ENCODE peak calls at places on chromosomes 11 and 22, in eight cellular contexts. L is brain microvascular endothelial cell, Z is A673, Q is tibial artery, U is IMR-90, C is SK-N-SH, W is lower leg skin, Y is cardiac muscle cell. X is an unnamed sample.

GRCh38 chr11:58061813-58062212 is 31.1 kb downstream of the OR6Q1 start:
- DNase-seq in L (peak), Z (no peak), Q (no peak), U (peak), C (no peak), W (no peak), Y (no peak), X (no peak)

GRCh38 chr11:17979770-17980371 is 33.0 kb downstream of the SERGEF start:
- DNase-seq in L (no peak), Z (peak), Q (no peak), U (peak), C (peak), W (no peak), Y (peak), X (peak)

GRCh38 chr11:57641426-57641825 is 8.3 kb downstream of the YPEL4 start:
- DNase-seq in L (peak), Z (peak), Q (no peak), U (peak), C (peak), W (no peak), Y (peak), X (peak)

GRCh38 chr22:29328566-29329500 is 13.3 kb upstream of the RASL10A start:
- DNase-seq in L (no peak), Z (no peak), Q (no peak), U (peak), C (no peak), W (no peak), Y (no peak), X (no peak)

GRCh38 chr11:28679795-28680194 is 571.6 kb downstream of the METTL15 start:
- DNase-seq in L (peak), Z (no peak), Q (no peak), U (peak), C (no peak), W (no peak), Y (no peak), X (peak)

GRCh38 chr11:4063348-4063747 is 31.3 kb upstream of the RRM1 start:
- DNase-seq in L (no peak), Z (no peak), Q (no peak), U (peak), C (no peak), W (no peak), Y (no peak), X (no peak)

GRCh38 chr22:19353363-19354131 is 62.0 kb upstream of the CLTCL1 start:
- DNase-seq in L (no peak), Z (no peak), Q (no peak), U (no peak), C (no peak), W (peak), Y (no peak), X (no peak)

GRCh38 chr11:66336234-66337102 is at the start of gene RIN1:
- DNase-seq in L (peak), Z (peak), Q (peak), U (peak), C (peak), W (peak), Y (peak), X (peak)

GRCh38 chr11:13152264-13152663 is 125.3 kb upstream of the BMAL1 start:
- DNase-seq in L (no peak), Z (no peak), Q (no peak), U (no peak), C (no peak), W (no peak), Y (no peak), X (no peak)

GRCh38 chr22:17866621-17867020 is 92.4 kb upstream of the BID start:
- DNase-seq in L (no peak), Z (peak), Q (no peak), U (no peak), C (no peak), W (no peak), Y (no peak), X (no peak)

GRCh38 chr11:8631395-8632110 is 37.5 kb upstream of the STK33 start:
- DNase-seq in L (peak), Z (peak), Q (no peak), U (peak), C (no peak), W (no peak), Y (no peak), X (peak)

GRCh38 chr22:31550871-31551370 is 54.6 kb downstream of the SFI1 start:
- DNase-seq in L (no peak), Z (no peak), Q (no peak), U (no peak), C (no peak), W (no peak), Y (no peak), X (no peak)

GRCh38 chr11:67732045-67732787 is 57.8 kb upstream of the ALDH3B2 start:
- DNase-seq in L (no peak), Z (peak), Q (no peak), U (no peak), C (peak), W (peak), Y (peak), X (no peak)
- H3K4me3 ChIP-seq in L (no peak), Z (peak), Q (no peak), U (no peak), C (peak), W (no peak), Y (peak), X (no peak)

DNA sequence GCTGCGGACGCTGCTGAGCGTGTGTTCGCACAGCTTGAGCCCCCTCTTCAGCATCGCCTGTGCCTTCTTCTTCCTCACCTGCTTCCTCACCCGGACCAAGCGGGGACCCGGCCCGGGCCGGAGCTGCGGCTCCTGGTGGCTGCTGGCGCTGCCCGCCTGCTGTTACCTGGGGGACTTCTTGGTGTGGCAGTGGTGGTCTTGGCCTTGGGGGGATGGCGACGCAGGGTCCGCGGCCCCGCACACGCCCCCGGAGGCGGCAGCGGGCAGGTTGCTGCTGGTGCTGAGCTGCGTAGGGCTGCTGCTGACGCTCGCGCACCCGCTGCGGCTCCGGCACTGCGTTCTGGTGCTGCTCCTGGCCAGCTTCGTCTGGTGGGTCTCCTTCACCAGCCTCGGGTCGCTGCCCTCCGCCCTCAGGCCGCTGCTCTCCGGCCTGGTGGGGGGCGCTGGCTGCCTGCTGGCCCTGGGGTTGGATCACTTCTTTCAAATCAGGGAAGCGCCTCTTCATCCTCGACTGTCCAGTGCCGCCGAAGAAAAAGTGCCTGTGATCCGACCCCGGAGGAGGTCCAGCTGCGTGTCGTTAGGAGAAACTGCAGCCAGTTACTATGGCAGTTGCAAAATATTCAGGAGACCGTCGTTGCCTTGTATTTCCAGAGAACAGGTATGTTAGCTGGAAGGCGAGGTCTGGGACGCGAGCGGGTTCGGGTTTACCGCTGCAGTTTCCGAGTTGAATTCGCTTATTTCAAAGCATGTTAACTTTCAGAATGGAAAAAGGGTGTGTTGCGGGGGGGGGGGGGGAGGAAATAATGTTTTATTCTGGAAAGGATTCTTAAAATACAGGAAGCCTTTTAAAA is 1.0 kb downstream of the PDE3B start:
- DNase-seq in L (no peak), Z (peak), Q (peak), U (no peak), C (peak), W (peak), Y (peak), X (peak)
- TF ChIP-seq CTCF in L (no peak), Z (no peak), Q (no peak), U (no peak), C (peak), W (no peak), Y (peak), X (no peak)

GRCh38 chr22:47355776-47356432 is 593.5 kb downstream of the TBC1D22A start:
- DNase-seq in L (no peak), Z (no peak), Q (no peak), U (no peak), C (no peak), W (peak), Y (no peak), X (no peak)

GRCh38 chr22:47357493-47357892 is 595.0 kb downstream of the TBC1D22A start:
- DNase-seq in L (no peak), Z (no peak), Q (no peak), U (no peak), C (no peak), W (peak), Y (no peak), X (no peak)

GRCh38 chr22:47355388-47355725 is 592.9 kb downstream of the TBC1D22A start:
- DNase-seq in L (no peak), Z (no peak), Q (no peak), U (no peak), C (no peak), W (peak), Y (no peak), X (no peak)

GRCh38 chr22:47356433-47357011 is 594.1 kb downstream of the TBC1D22A start:
- DNase-seq in L (no peak), Z (no peak), Q (no peak), U (no peak), C (no peak), W (peak), Y (no peak), X (no peak)

DNA sequence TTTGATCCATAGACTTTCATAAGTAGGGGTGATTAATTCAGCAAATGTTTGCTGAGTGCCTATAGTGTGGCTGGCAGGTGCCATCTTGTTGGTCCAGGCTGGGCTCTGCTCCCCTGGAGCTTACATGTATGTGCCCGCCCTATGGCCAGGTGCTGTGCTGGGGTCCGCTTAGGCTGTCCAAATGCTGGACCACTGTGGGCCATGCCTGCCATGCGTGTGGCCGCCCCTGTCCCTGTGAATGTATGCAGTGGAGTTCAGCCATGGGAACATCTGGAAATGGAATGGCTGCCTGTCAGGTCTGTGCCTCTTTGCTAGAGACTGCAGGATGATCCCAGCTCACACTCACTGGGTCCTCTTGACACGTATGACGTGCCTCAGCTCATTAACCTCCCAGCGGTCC is 594.6 kb downstream of the TBC1D22A start:
- DNase-seq in L (no peak), Z (no peak), Q (no peak), U (no peak), C (no peak), W (peak), Y (no peak), X (no peak)
- H3K4me3 ChIP-seq in L (no peak), Z (no peak), Q (no peak), U (no peak), C (no peak), W (no peak), Y (no peak), X (no peak)

DNA sequence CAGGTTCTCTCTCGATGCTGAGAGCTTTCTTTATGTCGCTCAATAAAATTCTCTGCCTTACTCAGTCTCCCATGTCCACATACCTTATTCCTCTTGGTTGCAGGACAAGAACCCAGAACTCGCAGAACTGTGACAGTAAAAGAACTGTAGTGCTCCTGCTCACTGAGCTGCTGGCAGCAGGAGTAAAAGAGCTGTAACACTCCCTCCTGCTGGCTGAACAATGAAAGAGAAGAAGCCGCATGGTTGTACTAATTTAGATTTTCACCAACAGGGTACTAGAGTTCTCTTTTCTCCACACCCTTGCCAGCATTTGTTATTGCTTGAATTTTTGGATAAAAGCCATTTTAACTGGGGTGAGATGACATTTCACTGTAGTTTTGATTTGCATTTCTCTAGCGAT is 433.2 kb downstream of the GUCY1A2 start:
- DNase-seq in L (peak), Z (peak), Q (no peak), U (peak), C (peak), W (no peak), Y (no peak), X (peak)
- TF ChIP-seq CTCF in L (peak), Z (peak), Q (no peak), U (peak), C (peak), W (no peak), Y (peak), X (peak)

GRCh38 chr11:114308689-114309089 is 12.5 kb downstream of the NNMT start:
- DNase-seq in L (no peak), Z (no peak), Q (peak), U (no peak), C (no peak), W (no peak), Y (no peak), X (peak)
- H3K4me3 ChIP-seq in L (no peak), Z (no peak), Q (peak), U (no peak), C (no peak), W (no peak), Y (no peak), X (no peak)

GRCh38 chr22:42683599-42684283 is 34.5 kb upstream of the CYB5R3 start:
- DNase-seq in L (no peak), Z (no peak), Q (peak), U (no peak), C (peak), W (peak), Y (no peak), X (no peak)

GRCh38 chr22:42688241-42688913 is 32.3 kb downstream of the A4GALT start:
- DNase-seq in L (peak), Z (peak), Q (peak), U (peak), C (peak), W (peak), Y (peak), X (peak)

GRCh38 chr22:42686756-42687491 is 33.7 kb downstream of the A4GALT start:
- DNase-seq in L (no peak), Z (no peak), Q (no peak), U (no peak), C (no peak), W (no peak), Y (no peak), X (no peak)

GRCh38 chr22:42684462-42685195 is 35.4 kb upstream of the CYB5R3 start:
- DNase-seq in L (peak), Z (no peak), Q (peak), U (no peak), C (no peak), W (no peak), Y (no peak), X (peak)

DNA sequence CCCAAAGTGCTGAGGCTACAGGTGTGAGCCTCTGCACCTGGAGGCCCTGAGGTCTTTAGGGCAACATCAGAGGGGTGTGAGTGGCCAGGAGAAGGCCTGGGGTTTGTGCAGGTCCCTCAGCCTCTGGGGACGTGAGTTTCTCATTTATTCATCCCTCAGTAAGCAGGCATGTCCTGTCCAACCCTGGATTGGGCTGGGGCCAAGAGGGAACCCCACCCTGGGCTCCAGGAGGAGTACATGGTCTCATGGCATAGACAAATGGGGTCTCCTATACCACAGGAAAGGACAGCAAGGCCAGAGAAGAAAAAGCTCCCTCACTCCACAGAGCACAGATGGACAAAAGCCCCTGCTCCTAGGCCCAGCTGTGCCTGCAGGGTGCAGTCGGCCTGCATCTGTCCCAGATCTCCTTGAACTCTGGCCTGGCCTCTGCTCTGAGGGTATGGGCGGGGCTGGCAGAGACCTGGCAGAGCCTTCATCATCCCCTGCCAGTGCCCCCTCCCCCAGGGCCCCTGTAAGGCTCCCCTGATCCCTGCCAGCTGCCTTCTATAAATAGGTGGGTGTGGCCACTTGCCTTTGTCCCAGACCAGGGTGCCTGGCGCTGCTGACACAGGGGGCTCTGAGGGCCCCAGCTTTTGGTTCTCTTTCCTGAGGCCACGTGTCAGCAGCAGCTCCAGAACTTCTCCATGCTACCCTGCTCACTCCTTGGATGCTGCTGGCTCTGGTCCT is 34.6 kb downstream of the A4GALT start:
- DNase-seq in L (no peak), Z (no peak), Q (no peak), U (no peak), C (peak), W (no peak), Y (peak), X (no peak)
- TF ChIP-seq CTCF in L (no peak), Z (no peak), Q (no peak), U (no peak), C (no peak), W (no peak), Y (no peak), X (no peak)

GRCh38 chr11:109956124-109956793 is 136.9 kb upstream of the ZC3H12C start:
- DNase-seq in L (no peak), Z (no peak), Q (no peak), U (no peak), C (no peak), W (no peak), Y (no peak), X (no peak)
- H3K4me3 ChIP-seq in L (no peak), Z (no peak), Q (no peak), U (no peak), C (no peak), W (no peak), Y (no peak), X (no peak)

DNA sequence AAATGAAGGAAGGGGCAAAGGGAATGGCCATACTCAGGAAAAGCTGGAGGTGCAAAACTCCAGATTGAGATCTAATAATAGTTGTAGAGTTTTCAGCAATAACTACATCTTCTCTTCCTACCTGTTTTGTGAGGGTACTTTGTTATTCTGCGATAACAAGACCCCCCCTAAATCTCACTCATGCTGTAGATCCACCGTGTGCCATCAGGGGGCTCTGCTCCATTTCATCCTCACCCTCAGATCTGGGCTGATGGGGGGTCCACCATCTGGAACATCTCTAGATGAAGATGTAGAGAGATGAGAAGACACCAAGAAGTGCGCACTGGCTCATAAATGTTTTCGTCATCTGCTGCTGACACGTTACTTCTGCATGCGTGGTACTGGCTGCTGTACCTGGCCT is 135.9 kb upstream of the KIRREL3 start:
- DNase-seq in L (no peak), Z (peak), Q (no peak), U (no peak), C (no peak), W (no peak), Y (no peak), X (no peak)
- TF ChIP-seq CTCF in L (peak), Z (peak), Q (no peak), U (no peak), C (peak), W (no peak), Y (no peak), X (no peak)

X was measured in choroid plexus epithelial cell.